ENCODE peak calls at places on chromosomes 4 and X, in eight cellular contexts. O is OCI-LY7, R is AG04450, Z is lung, A is suprapubic skin, X is fibroblast of lung, Q is RWPE1, H is endodermal cell. M is an unnamed sample.

GRCh38 chr4:161496-162284 is 37.4 kb downstream of the ZNF718 start:
- DNase-seq in O (no peak), R (no peak), Z (no peak), A (no peak), X (peak; percentile 7), Q (no peak), H (no peak), M (no peak)

GRCh38 chr4:71147261-71147660 is 153.8 kb downstream of the DCK start:
- DNase-seq in O (no peak), R (no peak), Z (no peak), A (no peak), X (no peak), Q (no peak), H (no peak), M (no peak)

GRCh38 chr4:91577864-91578263 is 725.9 kb upstream of the GRID2 start:
- DNase-seq in O (no peak), R (no peak), Z (no peak), A (no peak), X (no peak), Q (no peak), H (no peak), M (no peak)

GRCh38 chr4:149555146-149555545 is 260.5 kb downstream of the IQCM start:
- DNase-seq in O (no peak), R (no peak), Z (no peak), A (no peak), X (no peak), Q (peak; percentile 12), H (no peak), M (no peak)

GRCh38 chr4:141022221-141022760 is 111.0 kb downstream of the RNF150 start:
- DNase-seq in O (no peak), R (no peak), Z (no peak), A (no peak), X (no peak), Q (no peak), H (no peak), M (no peak)

GRCh38 chr4:67809502-67809901 is 55.3 kb upstream of the GNRHR start:
- DNase-seq in O (no peak), R (no peak), Z (no peak), A (no peak), X (no peak), Q (no peak), H (peak; percentile 71), M (no peak)

GRCh38 chrX:64842492-64842891 is 133.8 kb downstream of the ZC4H2 start:
- DNase-seq in O (peak; percentile 91), R (no peak), Z (no peak), A (no peak), X (no peak), Q (no peak), H (no peak), M (no peak)

GRCh38 chr4:24067781-24068193 is 177.9 kb upstream of the PPARGC1A start:
- DNase-seq in O (no peak), R (peak; percentile 21), Z (no peak), A (no peak), X (peak; percentile 45), Q (peak; percentile 25), H (peak; percentile 58), M (no peak)

GRCh38 chrX:154809939-154810665 is 4.8 kb upstream of the MPP1 start:
- DNase-seq in O (no peak), R (no peak), Z (no peak), A (no peak), X (peak; percentile 10), Q (no peak), H (no peak), M (no peak)

GRCh38 chr4:185534850-185535761 is at the start of gene PDLIM3:
- DNase-seq in O (no peak), R (no peak), Z (peak; percentile 42), A (no peak), X (no peak), Q (peak; percentile 29), H (peak; percentile 88), M (peak; percentile 92)

GRCh38 chr4:89707467-89707866 is 129.5 kb downstream of the SNCA start:
- DNase-seq in O (no peak), R (no peak), Z (no peak), A (no peak), X (no peak), Q (no peak), H (no peak), M (no peak)

GRCh38 chr4:112290341-112290740 is 4.6 kb upstream of the TIFA start:
- DNase-seq in O (no peak), R (no peak), Z (no peak), A (no peak), X (no peak), Q (no peak), H (no peak), M (no peak)

GRCh38 chr4:187811586-187811985 is 184.0 kb upstream of the ZFP42 start:
- DNase-seq in O (no peak), R (no peak), Z (no peak), A (no peak), X (no peak), Q (no peak), H (no peak), M (no peak)

GRCh38 chr4:122525865-122526264 is 69.3 kb upstream of the IL2 start:
- DNase-seq in O (no peak), R (no peak), Z (no peak), A (no peak), X (peak; percentile 24), Q (no peak), H (no peak), M (no peak)

GRCh38 chr4:79049840-79050520 is 110.7 kb upstream of the PAQR3 start:
- DNase-seq in O (no peak), R (no peak), Z (no peak), A (no peak), X (no peak), Q (no peak), H (no peak), M (no peak)

GRCh38 chr4:152673489-152673888 is 6.3 kb downstream of the TMEM154 start:
- DNase-seq in O (no peak), R (no peak), Z (no peak), A (no peak), X (no peak), Q (peak; percentile 53), H (no peak), M (no peak)
- H3K27ac ChIP-seq in O (no peak overlapping the region), R (no peak overlapping the region), Z (no peak overlapping the region), A (peak overlapping the region; percentile 12), X (no peak overlapping the region), Q (peak overlapping the region; percentile 78), H (no peak overlapping the region), M (no peak overlapping the region)

GRCh38 chrX:78124304-78124703 is 15.1 kb downstream of the TAF9B start:
- DNase-seq in O (no peak), R (no peak), Z (no peak), A (no peak), X (peak; percentile 17), Q (no peak), H (no peak), M (no peak)
- TF ChIP-seq CTCF in O (peak; percentile 54), R (peak; percentile 10), Z (no peak), A (no peak), X (no peak), Q (no peak), H (peak; percentile 55), M (no peak)

GRCh38 chr4:101599620-101600019 is 190.9 kb upstream of the BANK1 start:
- DNase-seq in O (no peak), R (no peak), Z (no peak), A (no peak), X (peak; percentile 71), Q (peak; percentile 45), H (no peak), M (no peak)
- H3K27ac ChIP-seq in O (no peak overlapping the region), R (no peak overlapping the region), Z (no peak overlapping the region), A (no peak overlapping the region), X (no peak overlapping the region), Q (no peak overlapping the region), H (no peak overlapping the region), M (no peak overlapping the region)

GRCh38 chr4:40984051-40984450 is 230.3 kb downstream of the APBB2 start:
- DNase-seq in O (peak; percentile 79), R (no peak), Z (no peak), A (no peak), X (no peak), Q (no peak), H (no peak), M (no peak)

GRCh38 chr4:40986375-40986774 is 228.0 kb downstream of the APBB2 start:
- DNase-seq in O (no peak), R (no peak), Z (no peak), A (no peak), X (no peak), Q (no peak), H (no peak), M (no peak)

GRCh38 chr4:40978548-40978947 is 228.8 kb downstream of the NSUN7 start:
- DNase-seq in O (no peak), R (no peak), Z (no peak), A (no peak), X (peak; percentile 74), Q (no peak), H (no peak), M (no peak)

GRCh38 chr4:40976343-40976742 is 226.6 kb downstream of the NSUN7 start:
- DNase-seq in O (peak; percentile 75), R (peak; percentile 41), Z (no peak), A (no peak), X (peak; percentile 81), Q (peak; percentile 54), H (peak; percentile 59), M (no peak)

GRCh38 chr4:40980318-40980883 is 230.6 kb downstream of the NSUN7 start:
- DNase-seq in O (peak; percentile 51), R (no peak), Z (no peak), A (no peak), X (no peak), Q (no peak), H (peak; percentile 79), M (no peak)
- TF ChIP-seq CTCF in O (peak; percentile 79), R (peak; percentile 12), Z (peak; percentile 10), A (no peak), X (peak; percentile 9), Q (no peak), H (peak; percentile 69), M (peak; percentile 50)